ENCODE peak calls at places on chromosomes 11 and 22, in nine cellular contexts. One of them, this sample, is unnamed.

GRCh38 chr22:40431021-40431420 is 60.6 kb downstream of the SGSM3 start:
- DNase-seq in HTR-8/SVneo: no peak
- DNase-seq in ascending aorta: no peak
- DNase-seq in A172: no peak
- DNase-seq in colonic mucosa: no peak
- DNase-seq in Caki2: no peak
- DNase-seq in upper lobe of right lung: no peak
- DNase-seq in NCI-H460: no peak
- DNase-seq in stimulated activated CD4-positive, alpha-beta T cell treated with anti-CD3 and anti-CD28 coated beads, Interleukin-12 subunit alpha, Interleukin-12 subunit beta, amount 100 ng/mL, for 4 hours: no peak
- DNase-seq in this sample: no peak

GRCh38 chr11:92854162-92854561 is 115.3 kb upstream of the MTNR1B start:
- DNase-seq in NCI-H460: no peak
- DNase-seq in stimulated activated CD4-positive, alpha-beta T cell treated with anti-CD3 and anti-CD28 coated beads, Interleukin-12 subunit alpha, Interleukin-12 subunit beta, amount 100 ng/mL, for 4 hours: no peak
- DNase-seq in A172: no peak
- DNase-seq in HTR-8/SVneo: no peak
- DNase-seq in upper lobe of right lung: no peak
- DNase-seq in ascending aorta: no peak
- DNase-seq in colonic mucosa: no peak
- DNase-seq in Caki2: no peak
- DNase-seq in this sample: no peak

GRCh38 chr11:97703815-97704214 is 1314.0 kb downstream of the JRKL start:
- DNase-seq in upper lobe of right lung: no peak
- DNase-seq in stimulated activated CD4-positive, alpha-beta T cell treated with anti-CD3 and anti-CD28 coated beads, Interleukin-12 subunit alpha, Interleukin-12 subunit beta, amount 100 ng/mL, for 4 hours: no peak
- DNase-seq in A172: no peak
- DNase-seq in Caki2: no peak
- DNase-seq in colonic mucosa: no peak
- DNase-seq in ascending aorta: no peak
- DNase-seq in NCI-H460: no peak
- DNase-seq in HTR-8/SVneo: no peak
- DNase-seq in this sample: no peak

GRCh38 chr11:57458410-57459111 is 1.8 kb upstream of the RTN4RL2 start:
- DNase-seq in A172: no peak
- DNase-seq in HTR-8/SVneo: peak; percentile 54
- DNase-seq in upper lobe of right lung: peak; percentile 82
- DNase-seq in Caki2: no peak
- DNase-seq in colonic mucosa: peak; percentile 74
- DNase-seq in NCI-H460: no peak
- DNase-seq in stimulated activated CD4-positive, alpha-beta T cell treated with anti-CD3 and anti-CD28 coated beads, Interleukin-12 subunit alpha, Interleukin-12 subunit beta, amount 100 ng/mL, for 4 hours: peak; percentile 68
- DNase-seq in ascending aorta: no peak
- DNase-seq in this sample: no peak

GRCh38 chr22:36385491-36386350 is 2.0 kb downstream of the MYH9 start:
- DNase-seq in A172: peak; percentile 53
- DNase-seq in NCI-H460: no peak
- DNase-seq in Caki2: no peak
- DNase-seq in upper lobe of right lung: peak; percentile 88
- DNase-seq in colonic mucosa: peak; percentile 58
- DNase-seq in HTR-8/SVneo: no peak
- DNase-seq in stimulated activated CD4-positive, alpha-beta T cell treated with anti-CD3 and anti-CD28 coated beads, Interleukin-12 subunit alpha, Interleukin-12 subunit beta, amount 100 ng/mL, for 4 hours: peak; percentile 64
- DNase-seq in ascending aorta: peak; percentile 59
- DNase-seq in this sample: no peak

GRCh38 chr11:67416416-67417335 is 1.2 kb downstream of the CARNS1 start:
- DNase-seq in A172: peak; percentile 42
- DNase-seq in Caki2: peak; percentile 30
- DNase-seq in ascending aorta: no peak
- DNase-seq in upper lobe of right lung: peak; percentile 78
- DNase-seq in HTR-8/SVneo: no peak
- DNase-seq in colonic mucosa: no peak
- DNase-seq in NCI-H460: no peak
- DNase-seq in stimulated activated CD4-positive, alpha-beta T cell treated with anti-CD3 and anti-CD28 coated beads, Interleukin-12 subunit alpha, Interleukin-12 subunit beta, amount 100 ng/mL, for 4 hours: no peak
- DNase-seq in this sample: no peak

GRCh38 chr11:45423475-45424081 is 137.4 kb upstream of the SYT13 start:
- DNase-seq in NCI-H460: no peak
- DNase-seq in HTR-8/SVneo: no peak
- DNase-seq in upper lobe of right lung: no peak
- DNase-seq in stimulated activated CD4-positive, alpha-beta T cell treated with anti-CD3 and anti-CD28 coated beads, Interleukin-12 subunit alpha, Interleukin-12 subunit beta, amount 100 ng/mL, for 4 hours: no peak
- DNase-seq in Caki2: no peak
- DNase-seq in ascending aorta: no peak
- DNase-seq in A172: no peak
- DNase-seq in colonic mucosa: no peak
- DNase-seq in this sample: no peak

GRCh38 chr11:12516387-12517110 is 139.2 kb downstream of the PARVA start:
- DNase-seq in stimulated activated CD4-positive, alpha-beta T cell treated with anti-CD3 and anti-CD28 coated beads, Interleukin-12 subunit alpha, Interleukin-12 subunit beta, amount 100 ng/mL, for 4 hours: no peak
- DNase-seq in colonic mucosa: no peak
- DNase-seq in NCI-H460: no peak
- DNase-seq in ascending aorta: no peak
- DNase-seq in upper lobe of right lung: no peak
- DNase-seq in HTR-8/SVneo: no peak
- DNase-seq in A172: no peak
- DNase-seq in Caki2: no peak
- DNase-seq in this sample: no peak

GRCh38 chr11:20444537-20444936 is 57.0 kb downstream of the PRMT3 start:
- DNase-seq in HTR-8/SVneo: no peak
- DNase-seq in ascending aorta: no peak
- DNase-seq in upper lobe of right lung: no peak
- DNase-seq in A172: no peak
- DNase-seq in colonic mucosa: no peak
- DNase-seq in Caki2: no peak
- DNase-seq in NCI-H460: no peak
- DNase-seq in stimulated activated CD4-positive, alpha-beta T cell treated with anti-CD3 and anti-CD28 coated beads, Interleukin-12 subunit alpha, Interleukin-12 subunit beta, amount 100 ng/mL, for 4 hours: no peak
- DNase-seq in this sample: no peak

GRCh38 chr11:85967457-85967856 is 101.4 kb downstream of the PICALM start:
- DNase-seq in stimulated activated CD4-positive, alpha-beta T cell treated with anti-CD3 and anti-CD28 coated beads, Interleukin-12 subunit alpha, Interleukin-12 subunit beta, amount 100 ng/mL, for 4 hours: no peak
- DNase-seq in upper lobe of right lung: no peak
- DNase-seq in Caki2: no peak
- DNase-seq in colonic mucosa: no peak
- DNase-seq in HTR-8/SVneo: no peak
- DNase-seq in ascending aorta: no peak
- DNase-seq in NCI-H460: no peak
- DNase-seq in A172: no peak
- DNase-seq in this sample: no peak

GRCh38 chr22:25896098-25896497 is 154.1 kb downstream of the MYO18B start:
- DNase-seq in NCI-H460: no peak
- DNase-seq in stimulated activated CD4-positive, alpha-beta T cell treated with anti-CD3 and anti-CD28 coated beads, Interleukin-12 subunit alpha, Interleukin-12 subunit beta, amount 100 ng/mL, for 4 hours: no peak
- DNase-seq in A172: no peak
- DNase-seq in upper lobe of right lung: no peak
- DNase-seq in Caki2: no peak
- DNase-seq in ascending aorta: no peak
- DNase-seq in colonic mucosa: no peak
- DNase-seq in HTR-8/SVneo: no peak
- DNase-seq in this sample: no peak

GRCh38 chr22:44797181-44797720 is 44.9 kb downstream of the ARHGAP8 start:
- DNase-seq in A172: no peak
- DNase-seq in upper lobe of right lung: no peak
- DNase-seq in colonic mucosa: no peak
- DNase-seq in HTR-8/SVneo: no peak
- DNase-seq in Caki2: no peak
- DNase-seq in NCI-H460: no peak
- DNase-seq in ascending aorta: no peak
- DNase-seq in stimulated activated CD4-positive, alpha-beta T cell treated with anti-CD3 and anti-CD28 coated beads, Interleukin-12 subunit alpha, Interleukin-12 subunit beta, amount 100 ng/mL, for 4 hours: no peak
- DNase-seq in this sample: no peak

GRCh38 chr11:66881436-66881835 is 24.6 kb downstream of the LRFN4 start:
- DNase-seq in NCI-H460: no peak
- DNase-seq in ascending aorta: no peak
- DNase-seq in colonic mucosa: no peak
- DNase-seq in stimulated activated CD4-positive, alpha-beta T cell treated with anti-CD3 and anti-CD28 coated beads, Interleukin-12 subunit alpha, Interleukin-12 subunit beta, amount 100 ng/mL, for 4 hours: no peak
- DNase-seq in A172: no peak
- DNase-seq in HTR-8/SVneo: no peak
- DNase-seq in upper lobe of right lung: no peak
- DNase-seq in Caki2: no peak
- DNase-seq in this sample: no peak

GRCh38 chr22:38112361-38112760 is 1.9 kb upstream of the BAIAP2L2 start:
- DNase-seq in colonic mucosa: peak; percentile 57
- DNase-seq in ascending aorta: no peak
- DNase-seq in A172: no peak
- DNase-seq in upper lobe of right lung: no peak
- DNase-seq in stimulated activated CD4-positive, alpha-beta T cell treated with anti-CD3 and anti-CD28 coated beads, Interleukin-12 subunit alpha, Interleukin-12 subunit beta, amount 100 ng/mL, for 4 hours: no peak
- DNase-seq in Caki2: no peak
- DNase-seq in NCI-H460: no peak
- DNase-seq in HTR-8/SVneo: no peak
- DNase-seq in this sample: no peak

GRCh38 chr11:19087658-19088057 is 27.1 kb upstream of the MRGPRX2 start:
- DNase-seq in stimulated activated CD4-positive, alpha-beta T cell treated with anti-CD3 and anti-CD28 coated beads, Interleukin-12 subunit alpha, Interleukin-12 subunit beta, amount 100 ng/mL, for 4 hours: no peak
- DNase-seq in upper lobe of right lung: no peak
- DNase-seq in A172: peak; percentile 57
- DNase-seq in Caki2: no peak
- DNase-seq in NCI-H460: no peak
- DNase-seq in colonic mucosa: peak; percentile 6
- DNase-seq in HTR-8/SVneo: no peak
- DNase-seq in ascending aorta: no peak
- DNase-seq in this sample: no peak

GRCh38 chr11:123535401-123535800 is 105.3 kb downstream of the GRAMD1B start:
- DNase-seq in stimulated activated CD4-positive, alpha-beta T cell treated with anti-CD3 and anti-CD28 coated beads, Interleukin-12 subunit alpha, Interleukin-12 subunit beta, amount 100 ng/mL, for 4 hours: no peak
- DNase-seq in NCI-H460: no peak
- DNase-seq in colonic mucosa: no peak
- DNase-seq in HTR-8/SVneo: no peak
- DNase-seq in Caki2: no peak
- DNase-seq in ascending aorta: no peak
- DNase-seq in upper lobe of right lung: no peak
- DNase-seq in A172: no peak
- DNase-seq in this sample: no peak

GRCh38 chr22:44765571-44766285 is 13.4 kb downstream of the ARHGAP8 start:
- DNase-seq in upper lobe of right lung: no peak
- DNase-seq in NCI-H460: no peak
- DNase-seq in Caki2: no peak
- DNase-seq in A172: peak; percentile 5
- DNase-seq in stimulated activated CD4-positive, alpha-beta T cell treated with anti-CD3 and anti-CD28 coated beads, Interleukin-12 subunit alpha, Interleukin-12 subunit beta, amount 100 ng/mL, for 4 hours: no peak
- DNase-seq in ascending aorta: no peak
- DNase-seq in HTR-8/SVneo: no peak
- DNase-seq in colonic mucosa: no peak
- DNase-seq in this sample: no peak

GRCh38 chr22:24497879-24498278 is 2.7 kb downstream of the UPB1 start:
- DNase-seq in ascending aorta: no peak
- DNase-seq in HTR-8/SVneo: no peak
- DNase-seq in stimulated activated CD4-positive, alpha-beta T cell treated with anti-CD3 and anti-CD28 coated beads, Interleukin-12 subunit alpha, Interleukin-12 subunit beta, amount 100 ng/mL, for 4 hours: no peak
- DNase-seq in Caki2: no peak
- DNase-seq in upper lobe of right lung: no peak
- DNase-seq in colonic mucosa: no peak
- DNase-seq in NCI-H460: no peak
- DNase-seq in A172: no peak
- DNase-seq in this sample: no peak

GRCh38 chr22:38843716-38844660 is at the start of gene NPTXR:
- DNase-seq in A172: no peak
- DNase-seq in Caki2: peak; percentile 50
- DNase-seq in NCI-H460: peak; percentile 14
- DNase-seq in upper lobe of right lung: no peak
- DNase-seq in stimulated activated CD4-positive, alpha-beta T cell treated with anti-CD3 and anti-CD28 coated beads, Interleukin-12 subunit alpha, Interleukin-12 subunit beta, amount 100 ng/mL, for 4 hours: peak; percentile 48
- DNase-seq in colonic mucosa: no peak
- DNase-seq in ascending aorta: no peak
- DNase-seq in HTR-8/SVneo: peak; percentile 50
- DNase-seq in this sample: no peak

GRCh38 chr11:72824811-72825505 is 10.7 kb downstream of the ATG16L2 start:
- DNase-seq in upper lobe of right lung: no peak
- DNase-seq in A172: no peak
- DNase-seq in Caki2: no peak
- DNase-seq in HTR-8/SVneo: no peak
- DNase-seq in stimulated activated CD4-positive, alpha-beta T cell treated with anti-CD3 and anti-CD28 coated beads, Interleukin-12 subunit alpha, Interleukin-12 subunit beta, amount 100 ng/mL, for 4 hours: no peak
- DNase-seq in colonic mucosa: no peak
- DNase-seq in NCI-H460: no peak
- DNase-seq in ascending aorta: no peak
- DNase-seq in this sample: no peak

GRCh38 chr11:6681505-6681904 is 1.6 kb downstream of the MRPL17 start:
- DNase-seq in Caki2: no peak
- DNase-seq in HTR-8/SVneo: no peak
- DNase-seq in NCI-H460: no peak
- DNase-seq in colonic mucosa: no peak
- DNase-seq in A172: no peak
- DNase-seq in ascending aorta: no peak
- DNase-seq in stimulated activated CD4-positive, alpha-beta T cell treated with anti-CD3 and anti-CD28 coated beads, Interleukin-12 subunit alpha, Interleukin-12 subunit beta, amount 100 ng/mL, for 4 hours: no peak
- DNase-seq in upper lobe of right lung: no peak
- DNase-seq in this sample: no peak

GRCh38 chr22:25475554-25476022 is 88.9 kb upstream of the GRK3 start:
- DNase-seq in colonic mucosa: no peak
- DNase-seq in A172: no peak
- DNase-seq in NCI-H460: no peak
- DNase-seq in ascending aorta: no peak
- DNase-seq in Caki2: peak; percentile 99
- DNase-seq in stimulated activated CD4-positive, alpha-beta T cell treated with anti-CD3 and anti-CD28 coated beads, Interleukin-12 subunit alpha, Interleukin-12 subunit beta, amount 100 ng/mL, for 4 hours: no peak
- DNase-seq in upper lobe of right lung: no peak
- DNase-seq in HTR-8/SVneo: no peak
- DNase-seq in this sample: peak; percentile 74

GRCh38 chr11:1733009-1733715 is 17.2 kb downstream of the IFITM10 start:
- DNase-seq in colonic mucosa: no peak
- DNase-seq in HTR-8/SVneo: no peak
- DNase-seq in ascending aorta: no peak
- DNase-seq in NCI-H460: no peak
- DNase-seq in upper lobe of right lung: no peak
- DNase-seq in A172: no peak
- DNase-seq in stimulated activated CD4-positive, alpha-beta T cell treated with anti-CD3 and anti-CD28 coated beads, Interleukin-12 subunit alpha, Interleukin-12 subunit beta, amount 100 ng/mL, for 4 hours: no peak
- DNase-seq in Caki2: no peak
- DNase-seq in this sample: no peak

GRCh38 chr11:110173775-110174644 is 80.8 kb downstream of the ZC3H12C start:
- DNase-seq in A172: no peak
- DNase-seq in ascending aorta: no peak
- DNase-seq in stimulated activated CD4-positive, alpha-beta T cell treated with anti-CD3 and anti-CD28 coated beads, Interleukin-12 subunit alpha, Interleukin-12 subunit beta, amount 100 ng/mL, for 4 hours: peak; percentile 59
- DNase-seq in upper lobe of right lung: peak; percentile 83
- DNase-seq in colonic mucosa: peak; percentile 68
- DNase-seq in HTR-8/SVneo: peak; percentile 49
- DNase-seq in NCI-H460: peak; percentile 28
- DNase-seq in Caki2: no peak
- DNase-seq in this sample: no peak

GRCh38 chr11:120392791-120393190 is 56.6 kb downstream of the ARHGEF12 start:
- DNase-seq in NCI-H460: no peak
- DNase-seq in ascending aorta: no peak
- DNase-seq in upper lobe of right lung: no peak
- DNase-seq in Caki2: no peak
- DNase-seq in colonic mucosa: no peak
- DNase-seq in HTR-8/SVneo: no peak
- DNase-seq in A172: no peak
- DNase-seq in stimulated activated CD4-positive, alpha-beta T cell treated with anti-CD3 and anti-CD28 coated beads, Interleukin-12 subunit alpha, Interleukin-12 subunit beta, amount 100 ng/mL, for 4 hours: no peak
- DNase-seq in this sample: no peak

GRCh38 chr11:122917311-122917710 is 34.8 kb downstream of the JHY start:
- DNase-seq in Caki2: no peak
- DNase-seq in A172: peak; percentile 24
- DNase-seq in colonic mucosa: no peak
- DNase-seq in upper lobe of right lung: no peak
- DNase-seq in ascending aorta: no peak
- DNase-seq in HTR-8/SVneo: no peak
- DNase-seq in NCI-H460: no peak
- DNase-seq in stimulated activated CD4-positive, alpha-beta T cell treated with anti-CD3 and anti-CD28 coated beads, Interleukin-12 subunit alpha, Interleukin-12 subunit beta, amount 100 ng/mL, for 4 hours: no peak
- DNase-seq in this sample: no peak

GRCh38 chr11:2271077-2271326 is 614 bp upstream of the ASCL2 start:
- DNase-seq in NCI-H460: no peak
- DNase-seq in A172: no peak
- DNase-seq in ascending aorta: no peak
- DNase-seq in Caki2: no peak
- DNase-seq in colonic mucosa: peak; percentile 39
- DNase-seq in upper lobe of right lung: peak; percentile 85
- DNase-seq in stimulated activated CD4-positive, alpha-beta T cell treated with anti-CD3 and anti-CD28 coated beads, Interleukin-12 subunit alpha, Interleukin-12 subunit beta, amount 100 ng/mL, for 4 hours: no peak
- DNase-seq in HTR-8/SVneo: no peak
- DNase-seq in this sample: no peak

GRCh38 chr22:26322179-26322905 is 106.7 kb upstream of the ASPHD2 start:
- DNase-seq in NCI-H460: no peak
- DNase-seq in ascending aorta: no peak
- DNase-seq in A172: peak; percentile 93
- DNase-seq in HTR-8/SVneo: peak; percentile 63
- DNase-seq in upper lobe of right lung: no peak
- DNase-seq in Caki2: peak; percentile 91
- DNase-seq in stimulated activated CD4-positive, alpha-beta T cell treated with anti-CD3 and anti-CD28 coated beads, Interleukin-12 subunit alpha, Interleukin-12 subunit beta, amount 100 ng/mL, for 4 hours: no peak
- DNase-seq in colonic mucosa: no peak
- DNase-seq in this sample: peak; percentile 23

GRCh38 chr11:110092577-110093406 is at the start of gene ZC3H12C:
- DNase-seq in ascending aorta: peak; percentile 16
- DNase-seq in stimulated activated CD4-positive, alpha-beta T cell treated with anti-CD3 and anti-CD28 coated beads, Interleukin-12 subunit alpha, Interleukin-12 subunit beta, amount 100 ng/mL, for 4 hours: peak; percentile 25
- DNase-seq in upper lobe of right lung: peak; percentile 92
- DNase-seq in HTR-8/SVneo: peak; percentile 78
- DNase-seq in NCI-H460: peak; percentile 86
- DNase-seq in A172: peak; percentile 77
- DNase-seq in Caki2: peak; percentile 89
- DNase-seq in colonic mucosa: peak; percentile 88
- DNase-seq in this sample: peak; percentile 70

GRCh38 chr11:85918910-85919794 is 64.0 kb downstream of the CCDC83 start:
- DNase-seq in upper lobe of right lung: no peak
- DNase-seq in ascending aorta: no peak
- DNase-seq in HTR-8/SVneo: no peak
- DNase-seq in NCI-H460: no peak
- DNase-seq in A172: no peak
- DNase-seq in stimulated activated CD4-positive, alpha-beta T cell treated with anti-CD3 and anti-CD28 coated beads, Interleukin-12 subunit alpha, Interleukin-12 subunit beta, amount 100 ng/mL, for 4 hours: no peak
- DNase-seq in Caki2: no peak
- DNase-seq in colonic mucosa: no peak
- DNase-seq in this sample: no peak

GRCh38 chr22:43923191-43923590 is 414 bp upstream of the PNPLA3 start:
- DNase-seq in upper lobe of right lung: no peak
- DNase-seq in colonic mucosa: no peak
- DNase-seq in HTR-8/SVneo: no peak
- DNase-seq in ascending aorta: no peak
- DNase-seq in NCI-H460: no peak
- DNase-seq in A172: no peak
- DNase-seq in stimulated activated CD4-positive, alpha-beta T cell treated with anti-CD3 and anti-CD28 coated beads, Interleukin-12 subunit alpha, Interleukin-12 subunit beta, amount 100 ng/mL, for 4 hours: no peak
- DNase-seq in Caki2: peak; percentile 52
- DNase-seq in this sample: no peak

This sample was measured in epithelial cell of proximal tubule.